ENCODE peak calls at places on chromosome 6, in nine cellular contexts. F, G, S, Y, K, C, N, T and Z are unnamed samples.

GRCh38 chr6:84348801-84349200 is 121.4 kb upstream of the CEP162 start:
- DNase-seq in F (no peak), N (no peak), Y (no peak), C (no peak), S (no peak), T (peak), K (no peak), G (no peak), Z (no peak)

GRCh38 chr6:25579484-25579883 is 72.5 kb upstream of the SCGN start:
- DNase-seq in T (no peak), S (no peak), C (no peak), N (no peak), F (no peak), G (no peak), K (no peak), Y (no peak), Z (no peak)

GRCh38 chr6:167122041-167122826 is 662 bp upstream of the CCR6 start:
- DNase-seq in K (no peak), T (no peak), C (no peak), G (no peak), S (peak), F (no peak), N (no peak), Y (no peak), Z (no peak)

GRCh38 chr6:99802396-99803031 is 191.5 kb downstream of the MCHR2 start:
- DNase-seq in F (no peak), S (no peak), C (no peak), Y (no peak), K (no peak), G (no peak), N (no peak), T (peak), Z (no peak)

GRCh38 chr6:109059591-109060021 is 35.0 kb downstream of the SESN1 start:
- DNase-seq in N (no peak), K (no peak), F (no peak), C (peak), S (no peak), Y (no peak), T (peak), G (no peak), Z (peak)

GRCh38 chr6:143514996-143515760 is 3.7 kb upstream of the FUCA2 start:
- DNase-seq in N (no peak), T (no peak), F (no peak), S (no peak), G (no peak), C (peak), Y (no peak), K (no peak), Z (no peak)

GRCh38 chr6:164439331-164439730 is 870.1 kb downstream of the C6orf118 start:
- DNase-seq in C (no peak), T (no peak), S (no peak), G (no peak), F (no peak), K (no peak), Y (no peak), N (no peak), Z (no peak)

GRCh38 chr6:132962936-132963579 is 148.7 kb downstream of the RPS12 start:
- DNase-seq in S (peak), N (peak), T (peak), C (peak), K (peak), G (peak), F (peak), Y (peak), Z (peak)

GRCh38 chr6:117451607-117452164 is 25.9 kb upstream of the ROS1 start:
- DNase-seq in C (no peak), T (peak), Y (no peak), N (no peak), K (no peak), S (no peak), G (no peak), F (no peak), Z (peak)

GRCh38 chr6:129006685-129007514 is 124.0 kb downstream of the LAMA2 start:
- DNase-seq in K (no peak), G (no peak), F (no peak), C (no peak), S (no peak), N (no peak), Y (no peak), T (no peak), Z (no peak)

GRCh38 chr6:130164251-130164650 is 58.5 kb downstream of the SAMD3 start:
- DNase-seq in G (no peak), F (no peak), N (no peak), T (no peak), K (no peak), C (no peak), Y (no peak), S (no peak), Z (no peak)

GRCh38 chr6:30163090-30163917 is at the start of gene TRIM15:
- DNase-seq in G (no peak), Y (no peak), T (peak), S (no peak), C (no peak), N (no peak), K (no peak), F (no peak), Z (peak)

GRCh38 chr6:139778688-139779087 is 404.2 kb upstream of the CITED2 start:
- DNase-seq in Y (no peak), G (no peak), N (no peak), T (peak), S (no peak), K (no peak), C (peak), F (no peak), Z (no peak)

GRCh38 chr6:21384211-21384610 is 209.3 kb upstream of the SOX4 start:
- DNase-seq in S (no peak), K (no peak), C (no peak), N (no peak), G (no peak), T (no peak), F (no peak), Y (no peak), Z (peak)

GRCh38 chr6:14852375-14852774 is 393.5 kb upstream of the JARID2 start:
- DNase-seq in T (no peak), F (no peak), K (no peak), C (no peak), G (no peak), S (no peak), Y (no peak), N (no peak), Z (no peak)

GRCh38 chr6:12077021-12077420 is 64.9 kb downstream of the HIVEP1 start:
- DNase-seq in S (no peak), T (no peak), N (no peak), F (no peak), G (no peak), Y (no peak), K (no peak), C (no peak), Z (no peak)

GRCh38 chr6:137936798-137937197 is 69.7 kb downstream of the TNFAIP3 start:
- DNase-seq in N (no peak), F (no peak), G (no peak), K (no peak), C (no peak), Y (no peak), T (no peak), S (no peak), Z (no peak)

GRCh38 chr6:81228912-81229540 is 523.5 kb downstream of the TENT5A start:
- DNase-seq in C (peak), G (no peak), N (no peak), T (no peak), F (no peak), K (no peak), Y (no peak), S (no peak), Z (peak)

GRCh38 chr6:42766163-42766670 is 15.6 kb upstream of the BICRAL start:
- DNase-seq in Y (no peak), N (no peak), G (no peak), K (peak), S (no peak), T (peak), F (no peak), C (peak), Z (peak)

GRCh38 chr6:36999467-37000125 is 5.9 kb upstream of the FGD2 start:
- DNase-seq in S (no peak), Y (no peak), C (no peak), K (no peak), G (no peak), F (no peak), T (no peak), N (no peak), Z (no peak)

GRCh38 chr6:168280020-168280898 is 39.3 kb downstream of the DACT2 start:
- DNase-seq in Y (no peak), S (no peak), F (peak), K (no peak), C (no peak), T (no peak), N (no peak), G (no peak), Z (no peak)

GRCh38 chr6:106460481-106460880 is 100.0 kb downstream of the CRYBG1 start:
- DNase-seq in Y (no peak), T (no peak), C (no peak), F (no peak), K (no peak), S (no peak), G (no peak), N (no peak), Z (no peak)

GRCh38 chr6:17456711-17457110 is 63.3 kb downstream of the CAP2 start:
- DNase-seq in K (no peak), Y (no peak), G (no peak), F (no peak), T (no peak), S (no peak), C (no peak), N (no peak), Z (no peak)

GRCh38 chr6:137315081-137315480 is 95.9 kb upstream of the IFNGR1 start:
- DNase-seq in Y (no peak), C (no peak), N (no peak), T (no peak), F (no peak), S (no peak), G (no peak), K (no peak), Z (peak)

GRCh38 chr6:18515767-18516166 is 128.6 kb downstream of the RNF144B start:
- DNase-seq in G (no peak), T (peak), C (no peak), K (no peak), F (no peak), S (no peak), N (no peak), Y (no peak), Z (no peak)

GRCh38 chr6:26205625-26206574 is 118.7 kb downstream of the HFE start:
- DNase-seq in C (peak), Y (no peak), K (no peak), G (no peak), F (peak), N (no peak), T (peak), S (no peak), Z (peak)

GRCh38 chr6:143449731-143450452 is 603 bp downstream of the ADAT2 start:
- DNase-seq in F (no peak), Y (peak), G (no peak), K (no peak), S (peak), C (peak), N (no peak), T (peak), Z (peak)

GRCh38 chr6:163554663-163555062 is 140.1 kb downstream of the QKI start:
- DNase-seq in T (peak), F (peak), K (no peak), N (peak), Y (peak), G (no peak), C (peak), S (peak), Z (peak)

GRCh38 chr6:52537001-52537753 is 39.7 kb downstream of the TRAM2 start:
- DNase-seq in Y (no peak), S (no peak), C (peak), N (no peak), T (peak), G (no peak), F (no peak), K (no peak), Z (no peak)

GRCh38 chr6:97240222-97240621 is 42.8 kb downstream of the MMS22L start:
- DNase-seq in F (no peak), C (peak), Y (no peak), S (no peak), N (no peak), G (no peak), T (peak), K (peak), Z (peak)

GRCh38 chr6:108526739-108527174 is 34.0 kb upstream of the FOXO3 start:
- DNase-seq in T (peak), K (peak), F (no peak), S (no peak), Y (peak), G (no peak), N (no peak), C (peak), Z (peak)

GRCh38 chr6:15065603-15066002 is 180.3 kb upstream of the JARID2 start:
- DNase-seq in Y (no peak), N (no peak), F (no peak), C (peak), K (no peak), S (no peak), G (no peak), T (peak), Z (no peak)

GRCh38 chr6:8627085-8627861 is 191.9 kb upstream of the SLC35B3 start:
- DNase-seq in F (no peak), C (peak), G (no peak), S (no peak), Y (no peak), K (peak), T (peak), N (peak), Z (peak)

GRCh38 chr6:8628063-8628462 is 192.7 kb upstream of the SLC35B3 start:
- DNase-seq in C (peak), S (no peak), Y (no peak), G (no peak), N (no peak), F (no peak), T (peak), K (no peak), Z (peak)

GRCh38 chr6:8619853-8620252 is 184.5 kb upstream of the SLC35B3 start:
- DNase-seq in S (no peak), Y (no peak), G (no peak), K (no peak), T (no peak), N (no peak), C (no peak), F (no peak), Z (no peak)

GRCh38 chr6:8623441-8623840 is 188.1 kb upstream of the SLC35B3 start:
- DNase-seq in K (no peak), F (no peak), T (peak), G (no peak), N (no peak), S (no peak), Y (no peak), C (no peak), Z (no peak)
- TF ChIP-seq CTCF in K (no peak), F (no peak), T (no peak), G (no peak), N (no peak), S (no peak), Y (no peak), C (no peak), Z (no peak)

DNA sequence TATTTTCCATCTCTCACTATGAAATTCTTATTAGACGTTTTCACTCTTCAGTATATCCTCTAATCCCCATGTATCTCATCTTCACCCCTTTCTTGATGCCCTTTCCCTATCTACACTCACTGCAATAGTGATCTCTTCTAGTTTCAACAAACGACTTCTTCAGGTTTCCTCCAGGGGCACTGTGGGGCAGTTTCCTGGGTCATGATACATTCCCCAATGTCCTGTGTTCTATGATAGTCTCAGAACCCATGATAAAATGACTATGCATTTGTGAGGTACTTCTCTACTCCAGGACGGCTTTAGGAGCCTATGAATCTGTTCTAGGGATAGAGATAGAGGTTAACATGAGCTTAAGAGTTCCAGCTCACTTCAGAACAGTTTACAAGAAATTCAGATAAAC is 183.3 kb downstream of the FOXC1 start:
- DNase-seq in N (no peak), K (no peak), F (peak), S (no peak), Y (peak), G (no peak), C (peak), T (peak), Z (peak)
- TF ChIP-seq CTCF in N (peak), K (peak), F (peak), S (peak), Y (peak), G (no peak), C (peak), T (peak), Z (peak)

GRCh38 chr6:67839818-67840217 is 795.3 kb upstream of the ADGRB3 start:
- DNase-seq in S (no peak), Y (no peak), N (no peak), C (no peak), G (no peak), F (no peak), T (no peak), K (no peak), Z (no peak)
- TF ChIP-seq CTCF in S (no peak), Y (no peak), N (no peak), C (no peak), G (no peak), F (no peak), T (no peak), K (no peak), Z (no peak)

GRCh38 chr6:39416728-39417127 is 94.2 kb upstream of the KCNK16 start:
- DNase-seq in G (no peak), N (peak), K (peak), C (peak), Y (no peak), F (no peak), S (no peak), T (peak), Z (peak)

GRCh38 chr6:39415482-39415881 is 93.0 kb upstream of the KCNK16 start:
- DNase-seq in T (no peak), K (no peak), Y (no peak), F (no peak), G (no peak), S (no peak), N (no peak), C (no peak), Z (no peak)

GRCh38 chr6:39419607-39420006 is 97.1 kb upstream of the KCNK16 start:
- DNase-seq in Y (no peak), F (no peak), G (no peak), C (no peak), N (no peak), S (no peak), K (no peak), T (no peak), Z (no peak)

GRCh38 chr6:39417440-39417839 is 94.9 kb upstream of the KCNK16 start:
- DNase-seq in F (no peak), N (no peak), C (no peak), S (no peak), T (no peak), Y (no peak), K (no peak), G (no peak), Z (no peak)

DNA sequence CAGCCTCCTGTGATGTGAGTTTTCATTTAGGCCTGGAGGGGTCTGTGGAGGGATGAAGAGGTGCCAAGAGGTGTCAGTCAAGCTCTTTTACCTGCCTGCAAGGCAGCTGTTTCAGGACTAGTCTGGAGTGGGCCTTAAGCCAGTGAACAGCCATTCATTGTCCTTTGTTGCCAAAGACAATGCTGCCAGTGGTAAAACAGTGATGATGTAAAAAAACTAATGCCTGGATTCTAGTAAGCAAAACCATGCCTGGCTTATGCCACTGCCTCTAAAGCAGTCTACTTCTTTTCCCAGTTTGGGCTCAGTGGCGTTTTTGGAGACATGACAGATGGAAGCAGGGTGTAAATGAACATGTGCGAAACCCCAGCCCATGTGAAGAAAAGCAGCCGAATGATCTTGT is 93.5 kb upstream of the KCNK16 start:
- DNase-seq in C (no peak), K (no peak), Y (no peak), G (no peak), F (no peak), N (no peak), S (no peak), T (no peak), Z (peak)
- TF ChIP-seq CTCF in C (no peak), K (no peak), Y (no peak), G (no peak), F (no peak), N (no peak), S (no peak), T (no peak), Z (no peak)

DNA sequence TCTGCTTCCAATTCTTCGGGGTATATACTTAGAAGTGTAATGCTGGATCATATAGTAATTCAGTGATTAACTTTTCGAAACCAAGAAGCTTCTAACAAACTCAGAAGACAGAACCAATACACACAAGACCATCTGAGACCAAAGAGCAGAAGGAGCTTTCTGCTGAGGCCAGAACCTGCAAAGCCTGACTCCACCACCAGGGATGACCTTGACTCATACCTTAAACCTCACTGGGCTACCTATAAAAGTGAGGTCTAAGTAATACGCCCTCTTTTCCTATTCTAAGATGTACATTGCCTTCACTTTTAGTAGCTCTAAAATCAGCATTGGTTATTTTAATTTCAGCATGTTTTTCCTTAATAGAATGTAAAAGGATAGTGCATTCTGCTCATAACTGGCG is 84.8 kb downstream of the FOXF2 start:
- DNase-seq in T (no peak), G (no peak), F (no peak), S (no peak), C (no peak), K (no peak), Y (no peak), N (no peak), Z (no peak)
- TF ChIP-seq CTCF in T (peak), G (no peak), F (peak), S (no peak), C (peak), K (peak), Y (no peak), N (peak), Z (peak)

DNA sequence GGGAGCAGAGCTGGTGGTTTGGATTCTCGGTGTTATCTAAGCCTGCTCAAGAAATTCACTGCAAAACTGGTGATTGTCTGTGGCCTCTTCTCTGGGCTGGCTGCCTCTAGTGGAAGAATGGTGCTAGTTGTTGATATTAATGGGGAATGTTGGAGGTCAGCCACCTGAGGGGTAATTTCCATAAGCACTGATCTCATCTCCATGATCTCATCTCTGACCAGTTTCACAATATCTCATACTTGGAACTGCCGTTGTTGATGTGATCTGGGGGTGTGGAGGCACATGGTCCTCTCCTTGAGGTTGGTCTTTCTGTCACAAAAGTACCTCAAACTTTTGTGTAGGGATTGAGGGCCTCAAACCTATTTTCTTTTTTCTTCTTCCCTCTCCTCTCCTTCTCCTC is 102.6 kb downstream of the CD109 start:
- DNase-seq in K (peak), S (no peak), T (peak), G (peak), N (no peak), F (no peak), Y (no peak), C (peak), Z (peak)
- TF ChIP-seq CTCF in K (peak), S (no peak), T (peak), G (no peak), N (peak), F (no peak), Y (no peak), C (peak), Z (peak)

GRCh38 chr6:150713876-150714275 is 114.2 kb downstream of the PLEKHG1 start:
- DNase-seq in C (no peak), G (no peak), T (no peak), N (no peak), Y (no peak), S (no peak), F (no peak), K (no peak), Z (no peak)
- TF ChIP-seq CTCF in C (no peak), G (no peak), T (no peak), N (no peak), Y (no peak), S (no peak), F (no peak), K (no peak), Z (no peak)